ENCODE peak calls at places on chromosomes 3 and 15, in five cellular contexts. D is choroid plexus epithelial cell, S is neural crest cell, G is dorsolateral prefrontal cortex, I is AG10803. M is an unnamed sample.

GRCh38 chr15:80152896-80153876 is at the start of gene FAH:
- DNase-seq in D (peak), S (no peak), G (no peak), I (peak), M (no peak)

GRCh38 chr3:172272699-172273098 is 175.6 kb downstream of the GHSR start:
- DNase-seq in D (peak), S (no peak), G (no peak), I (peak), M (no peak)

GRCh38 chr3:106628407-106628806 is 748.8 kb upstream of the CCDC54 start:
- DNase-seq in D (peak), S (no peak), G (no peak), I (peak), M (no peak)

GRCh38 chr3:108608750-108609149 is 19.2 kb downstream of the DZIP3 start:
- DNase-seq in D (no peak), S (no peak), G (no peak), I (no peak), M (no peak)

GRCh38 chr3:15009156-15009555 is 56.0 kb downstream of the MRPS25 start:
- DNase-seq in D (no peak), S (no peak), G (no peak), I (no peak), M (no peak)

GRCh38 chr15:59420108-59420507 is 17.9 kb upstream of the FAM81A start:
- DNase-seq in D (no peak), S (no peak), G (no peak), I (no peak), M (no peak)

GRCh38 chr3:187101184-187102072 is 37.9 kb downstream of the RPL39L start:
- DNase-seq in D (peak), S (no peak), G (no peak), I (peak), M (no peak)

GRCh38 chr15:100256985-100257650 is 84.7 kb downstream of the ADAMTS17 start:
- DNase-seq in D (no peak), S (no peak), G (peak), I (no peak), M (no peak)

GRCh38 chr3:23116041-23116440 is 87.1 kb upstream of the UBE2E2 start:
- DNase-seq in D (no peak), S (no peak), G (no peak), I (no peak), M (no peak)

GRCh38 chr3:11452988-11453847 is 181.0 kb downstream of the ATG7 start:
- DNase-seq in D (peak), S (no peak), G (peak), I (peak), M (no peak)

GRCh38 chr3:27617552-27617951 is 104.6 kb downstream of the EOMES start:
- DNase-seq in D (no peak), S (no peak), G (no peak), I (no peak), M (no peak)

GRCh38 chr15:40266828-40267304 is 16.0 kb downstream of the ANKRD63 start:
- DNase-seq in D (peak), S (no peak), G (peak), I (peak), M (no peak)

GRCh38 chr15:53869044-53869805 is 109.0 kb upstream of the UNC13C start:
- DNase-seq in D (no peak), S (peak), G (no peak), I (no peak), M (no peak)
- TF ChIP-seq CTCF in D (peak), S (peak), G (no peak), I (no peak), M (no peak)

DNA sequence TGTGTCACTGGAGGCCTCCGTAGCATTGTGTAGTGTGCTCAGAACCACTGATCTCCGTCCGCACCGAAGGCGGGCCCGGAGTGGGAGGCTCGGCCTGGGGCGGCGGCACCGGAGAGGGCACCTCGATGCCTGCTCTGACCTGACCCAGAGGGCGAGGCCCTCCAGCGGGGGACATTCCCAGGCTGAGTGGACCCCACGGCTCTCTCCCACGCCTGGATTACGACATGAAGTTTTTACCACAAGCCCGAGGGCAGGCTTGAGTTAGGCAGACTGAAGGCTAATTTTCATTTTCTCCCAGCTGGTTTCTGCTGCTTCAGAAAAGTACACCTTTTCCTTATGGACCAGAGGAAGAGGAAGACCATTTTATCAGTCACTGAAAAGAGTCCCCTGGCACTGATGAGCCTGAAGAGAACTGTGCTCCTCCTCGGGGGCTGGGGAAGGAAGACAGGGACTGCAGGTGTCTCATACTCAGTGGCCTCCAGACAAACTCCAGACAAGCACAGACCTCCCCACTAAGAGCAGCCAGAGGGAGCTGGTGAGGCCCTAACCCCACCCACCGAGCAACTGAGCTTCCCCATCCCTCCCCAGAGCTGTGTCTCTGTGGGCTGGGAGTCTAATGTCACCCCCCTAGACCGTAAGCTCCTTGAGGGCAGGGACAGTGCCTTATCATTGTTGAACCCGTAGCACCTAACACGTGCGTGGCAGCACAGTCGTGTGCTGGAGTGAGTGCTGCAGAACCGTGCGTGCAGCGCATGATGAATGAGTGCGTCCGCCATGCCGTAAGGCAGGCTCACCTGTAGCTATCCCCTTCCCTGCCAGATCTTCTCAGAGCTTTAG is 74.5 kb upstream of the BLM start:
- DNase-seq in D (no peak), S (no peak), G (no peak), I (no peak), M (no peak)
- TF ChIP-seq CTCF in D (peak), S (no peak), G (no peak), I (peak), M (no peak)

DNA sequence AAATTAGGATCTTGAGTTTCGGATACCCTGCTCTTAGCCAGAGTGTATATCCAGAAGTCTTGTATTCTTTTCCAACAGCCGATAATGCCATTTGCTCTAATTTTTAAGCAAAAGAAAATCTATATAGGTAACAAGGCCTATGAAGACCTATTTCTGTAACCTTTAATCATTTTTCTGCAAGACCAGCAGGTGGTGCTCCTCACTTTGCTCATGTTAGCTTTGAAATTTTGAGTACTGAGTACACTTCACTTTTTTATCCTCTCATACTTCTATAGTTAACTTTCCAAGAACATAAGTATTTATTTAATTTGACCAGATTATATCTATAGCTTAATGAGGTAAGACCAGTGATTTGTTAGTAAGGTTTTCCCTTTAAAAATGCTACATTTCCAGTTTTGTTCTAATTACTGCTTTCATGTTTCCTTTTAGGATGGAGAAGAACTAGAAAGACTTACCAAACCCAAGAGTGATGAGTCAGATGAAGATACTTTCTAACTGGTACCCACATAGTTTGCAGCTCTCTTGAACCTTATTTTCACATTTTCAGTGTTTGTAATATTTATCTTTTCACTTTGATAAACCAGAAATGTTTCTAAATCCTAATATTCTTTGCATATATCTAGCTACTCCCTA is 20.5 kb downstream of the SLC35A5 start:
- DNase-seq in D (peak), S (peak), G (no peak), I (peak), M (no peak)
- TF ChIP-seq CTCF in D (peak), S (peak), G (peak), I (peak), M (peak)

GRCh38 chr3:46660543-46661523 is 32.6 kb downstream of the ALS2CL start:
- DNase-seq in D (no peak), S (no peak), G (peak), I (no peak), M (peak)
- TF ChIP-seq CTCF in D (no peak), S (no peak), G (no peak), I (no peak), M (no peak)

M was measured in GM10248.